ENCODE peak calls at places on chromosome 16, in ten cellular contexts. C is stimulated activated CD4-positive, alpha-beta T cell treated with anti-CD3 and anti-CD28 coated beads, Interleukin-15, amount 100 ng/mL, for 24 hours; K is T-helper 1 cell; U is NCI-H748 treated with DMSO at 0.1 percent for 48 hours; A is hypothalamus; D is midbrain; N is activated T-helper 1 cell treated with Interleukin-2 at 50 U/mL for 16 hours; E is neural crest cell; B is activated naive CD8-positive, alpha-beta T cell treated with anti-CD3 and anti-CD28 coated beads, Interleukin-2, amount 10 ng/mL, durations not matched to agents 7 days and 5 days; R is neuronal stem cell. X is an unnamed sample.

GRCh38 chr16:81478876-81479496 is 34.4 kb downstream of the CMIP start:
- DNase-seq in C (no peak), K (no peak), U (no peak), A (peak; percentile 32), D (peak; percentile 38), N (no peak), E (no peak), B (no peak), R (no peak), X (no peak)

GRCh38 chr16:89723279-89724250 is 2.2 kb downstream of the ZNF276 start:
- DNase-seq in C (peak; percentile 79), K (peak; percentile 78), U (no peak), A (peak; percentile 79), D (peak; percentile 96), N (peak; percentile 79), E (peak; percentile 62), B (peak; percentile 86), R (no peak), X (no peak)

GRCh38 chr16:75230471-75231110 is 11.8 kb downstream of the CTRB1 start:
- DNase-seq in C (no peak), K (no peak), U (no peak), A (no peak), D (no peak), N (no peak), E (no peak), B (no peak), R (no peak), X (no peak)

GRCh38 chr16:21673469-21673868 is 9.7 kb downstream of the OTOA start:
- DNase-seq in C (no peak), K (no peak), U (no peak), A (no peak), D (no peak), N (no peak), E (no peak), B (no peak), R (no peak), X (no peak)

GRCh38 chr16:23079683-23080221 is 69.5 kb downstream of the USP31 start:
- DNase-seq in C (no peak), K (no peak), U (no peak), A (no peak), D (no peak), N (no peak), E (no peak), B (no peak), R (no peak), X (no peak)

GRCh38 chr16:65725156-65725845 is 603.4 kb upstream of the CDH11 start:
- DNase-seq in C (no peak), K (no peak), U (no peak), A (no peak), D (no peak), N (no peak), E (no peak), B (no peak), R (no peak), X (no peak)

GRCh38 chr16:8622315-8622656 is 788 bp downstream of the METTL22 start:
- DNase-seq in C (no peak), K (no peak), U (no peak), A (no peak), D (no peak), N (no peak), E (no peak), B (no peak), R (no peak), X (no peak)

GRCh38 chr16:54118846-54119245 is 167.7 kb downstream of the IRX3 start:
- DNase-seq in C (no peak), K (no peak), U (no peak), A (no peak), D (no peak), N (no peak), E (no peak), B (no peak), R (no peak), X (no peak)

GRCh38 chr16:86734559-86735480 is 156.5 kb downstream of the FOXL1 start:
- DNase-seq in C (no peak), K (no peak), U (no peak), A (no peak), D (no peak), N (no peak), E (no peak), B (no peak), R (no peak), X (no peak)

GRCh38 chr16:10921536-10922327 is 20.5 kb downstream of the DEXI start:
- DNase-seq in C (no peak), K (no peak), U (no peak), A (no peak), D (no peak), N (no peak), E (no peak), B (no peak), R (no peak), X (no peak)

GRCh38 chr16:29645699-29646187 is 17.3 kb upstream of the SPN start:
- DNase-seq in C (peak; percentile 16), K (no peak), U (no peak), A (no peak), D (no peak), N (no peak), E (no peak), B (no peak), R (no peak), X (no peak)

GRCh38 chr16:48611329-48612137 is 1.6 kb upstream of the N4BP1 start:
- DNase-seq in C (peak; percentile 82), K (peak; percentile 81), U (no peak), A (no peak), D (no peak), N (peak; percentile 66), E (no peak), B (peak; percentile 76), R (no peak), X (no peak)

GRCh38 chr16:66881014-66881417 is 701 bp downstream of the PDP2 start:
- DNase-seq in C (peak; percentile 35), K (no peak), U (no peak), A (no peak), D (no peak), N (no peak), E (no peak), B (no peak), R (peak; percentile 24), X (no peak)

GRCh38 chr16:54284319-54284930 is 2.2 kb downstream of the IRX3 start:
- DNase-seq in C (no peak), K (no peak), U (peak; percentile 12), A (no peak), D (no peak), N (no peak), E (no peak), B (peak; percentile 35), R (peak; percentile 44), X (no peak)

GRCh38 chr16:88639231-88640038 is 1.1 kb downstream of the IL17C start:
- DNase-seq in C (peak; percentile 20), K (no peak), U (no peak), A (no peak), D (no peak), N (no peak), E (no peak), B (no peak), R (no peak), X (no peak)

GRCh38 chr16:28923231-28923587 is 1.8 kb downstream of the RABEP2 start:
- DNase-seq in C (no peak), K (no peak), U (no peak), A (no peak), D (no peak), N (no peak), E (no peak), B (no peak), R (no peak), X (no peak)

GRCh38 chr16:57998484-57998883 is 2.0 kb downstream of the ZNF319 start:
- DNase-seq in C (peak; percentile 78), K (peak; percentile 39), U (no peak), A (no peak), D (no peak), N (peak; percentile 38), E (no peak), B (peak; percentile 75), R (no peak), X (no peak)

GRCh38 chr16:19963306-19963705 is 78.7 kb upstream of the GPRC5B start:
- DNase-seq in C (no peak), K (no peak), U (no peak), A (peak; percentile 12), D (no peak), N (no peak), E (no peak), B (no peak), R (no peak), X (no peak)

GRCh38 chr16:17994027-17994426 is 342.5 kb downstream of the NPIPA8 start:
- DNase-seq in C (no peak), K (no peak), U (no peak), A (no peak), D (no peak), N (no peak), E (no peak), B (no peak), R (no peak), X (no peak)

GRCh38 chr16:48047273-48047672 is 108.5 kb downstream of the ABCC12 start:
- DNase-seq in C (no peak), K (no peak), U (no peak), A (no peak), D (no peak), N (no peak), E (no peak), B (no peak), R (no peak), X (no peak)

GRCh38 chr16:55853114-55853513 is 20.2 kb upstream of the CES1 start:
- DNase-seq in C (no peak), K (no peak), U (no peak), A (no peak), D (no peak), N (no peak), E (no peak), B (no peak), R (no peak), X (no peak)

GRCh38 chr16:56950881-56951771 is 10.6 kb upstream of the CETP start:
- DNase-seq in C (peak; percentile 75), K (peak; percentile 26), U (no peak), A (peak; percentile 13), D (no peak), N (peak; percentile 17), E (peak; percentile 36), B (peak; percentile 74), R (peak; percentile 24), X (no peak)

GRCh38 chr16:89291355-89291754 is 73.9 kb downstream of the ZNF778 start:
- DNase-seq in C (no peak), K (no peak), U (no peak), A (no peak), D (no peak), N (no peak), E (no peak), B (no peak), R (no peak), X (no peak)

GRCh38 chr16:85651822-85652430 is 36.8 kb downstream of the GINS2 start:
- DNase-seq in C (no peak), K (no peak), U (no peak), A (no peak), D (peak; percentile 26), N (no peak), E (no peak), B (no peak), R (no peak), X (no peak)

GRCh38 chr16:88533945-88534641 is 36.1 kb upstream of the ZC3H18 start:
- DNase-seq in C (peak; percentile 84), K (peak; percentile 84), U (no peak), A (peak; percentile 75), D (peak; percentile 63), N (peak; percentile 78), E (peak; percentile 72), B (peak; percentile 91), R (peak; percentile 75), X (no peak)

GRCh38 chr16:85276741-85277140 is 164.5 kb upstream of the CIBAR2 start:
- DNase-seq in C (no peak), K (no peak), U (no peak), A (no peak), D (no peak), N (no peak), E (no peak), B (no peak), R (no peak), X (no peak)

GRCh38 chr16:84600343-84601229 is 17.3 kb downstream of the COTL1 start:
- DNase-seq in C (peak; percentile 43), K (no peak), U (no peak), A (no peak), D (no peak), N (no peak), E (no peak), B (no peak), R (no peak), X (no peak)

GRCh38 chr16:77585379-77585778 is 136.9 kb upstream of the NUDT7 start:
- DNase-seq in C (peak; percentile 9), K (no peak), U (no peak), A (no peak), D (no peak), N (no peak), E (no peak), B (no peak), R (no peak), X (no peak)